ENCODE peak calls at places on chromosomes 3 and 15, in nine cellular contexts. X, F, O, L, C, H, B, E and Z are unnamed samples.

GRCh38 chr3:23161896-23162570 is 41.1 kb upstream of the UBE2E2 start:
- DNase-seq in X (no peak), H (no peak), E (peak; percentile 71), O (no peak), F (no peak), L (no peak), B (no peak), C (no peak), Z (no peak)

GRCh38 chr3:105387122-105387751 is 20.5 kb downstream of the ALCAM start:
- DNase-seq in C (no peak), O (no peak), L (no peak), X (no peak), E (peak; percentile 90), F (peak; percentile 93), H (no peak), B (no peak), Z (no peak)

GRCh38 chr15:88275804-88276203 is 19.3 kb upstream of the NTRK3 start:
- DNase-seq in F (no peak), B (no peak), H (no peak), E (no peak), O (no peak), C (no peak), L (no peak), X (no peak), Z (no peak)

GRCh38 chr3:4474683-4475490 is 7.8 kb upstream of the SUMF1 start:
- DNase-seq in E (peak; percentile 77), O (no peak), X (no peak), F (peak; percentile 16), C (no peak), B (no peak), L (peak; percentile 53), H (no peak), Z (no peak)

GRCh38 chr3:108495717-108496116 is 14.7 kb downstream of the MYH15 start:
- DNase-seq in X (no peak), B (no peak), H (no peak), E (no peak), F (no peak), C (no peak), O (no peak), L (no peak), Z (no peak)

GRCh38 chr3:81550415-81550814 is 211.0 kb downstream of the GBE1 start:
- DNase-seq in F (no peak), B (no peak), H (no peak), C (no peak), L (no peak), X (no peak), O (no peak), E (no peak), Z (no peak)

GRCh38 chr3:139447486-139447885 is 28.8 kb downstream of the RBP2 start:
- DNase-seq in L (no peak), F (no peak), H (no peak), C (no peak), X (no peak), E (no peak), B (no peak), O (no peak), Z (no peak)

GRCh38 chr3:195263925-195264575 is 6.9 kb downstream of the XXYLT1 start:
- DNase-seq in F (no peak), L (no peak), X (no peak), H (no peak), O (no peak), B (no peak), E (no peak), C (no peak), Z (no peak)

GRCh38 chr3:126516152-126516935 is 1.2 kb downstream of the UROC1 start:
- DNase-seq in O (no peak), L (peak; percentile 7), E (no peak), C (no peak), F (no peak), X (no peak), H (no peak), B (no peak), Z (no peak)

GRCh38 chr3:117441851-117442250 is 732.3 kb downstream of the TUSC7 start:
- DNase-seq in H (no peak), B (no peak), L (no peak), C (no peak), X (no peak), F (no peak), O (no peak), E (no peak), Z (no peak)

GRCh38 chr3:100516843-100517242 is 24.4 kb downstream of the TMEM45A start:
- DNase-seq in O (no peak), F (no peak), H (no peak), X (no peak), C (no peak), B (no peak), L (no peak), E (no peak), Z (no peak)

GRCh38 chr15:51128701-51129100 is 34.0 kb upstream of the TNFAIP8L3 start:
- DNase-seq in F (no peak), L (no peak), E (peak; percentile 15), B (no peak), H (no peak), C (no peak), O (no peak), X (no peak), Z (no peak)

GRCh38 chr15:73930371-73930770 is 4.1 kb downstream of the LOXL1 start:
- DNase-seq in C (no peak), F (no peak), B (no peak), L (peak; percentile 81), O (no peak), X (no peak), E (peak; percentile 85), H (no peak), Z (no peak)

GRCh38 chr3:130903412-130903908 is 9.6 kb downstream of the ATP2C1 start:
- DNase-seq in F (no peak), L (no peak), C (no peak), H (no peak), E (no peak), B (no peak), O (no peak), X (no peak), Z (no peak)

GRCh38 chr3:178318957-178319528 is 217.2 kb upstream of the KCNMB2 start:
- DNase-seq in B (no peak), H (no peak), X (no peak), O (no peak), E (peak; percentile 25), L (no peak), F (no peak), C (no peak), Z (no peak)

GRCh38 chr3:152403632-152404066 is 134.9 kb downstream of the MBNL1 start:
- DNase-seq in F (no peak), L (peak; percentile 86), E (no peak), X (no peak), O (no peak), C (no peak), B (peak; percentile 80), H (no peak), Z (peak; percentile 80)

GRCh38 chr15:91114301-91114700 is 14.2 kb downstream of the SV2B start:
- DNase-seq in C (no peak), H (no peak), E (no peak), F (no peak), B (no peak), X (no peak), L (no peak), O (no peak), Z (no peak)

GRCh38 chr3:171309906-171310359 is 150.3 kb downstream of the TNIK start:
- DNase-seq in X (no peak), O (no peak), E (peak; percentile 59), L (no peak), F (peak; percentile 3), C (no peak), H (no peak), B (no peak), Z (no peak)

GRCh38 chr15:89654847-89655805 is at the start of gene KIF7:
- DNase-seq in H (no peak), E (peak; percentile 16), C (no peak), L (no peak), B (no peak), X (no peak), O (peak; percentile 27), F (peak; percentile 42), Z (peak; percentile 63)

GRCh38 chr3:100893108-100893507 is 100.1 kb downstream of the ABI3BP start:
- DNase-seq in H (no peak), L (peak; percentile 35), X (no peak), C (no peak), B (peak; percentile 43), F (no peak), O (no peak), E (no peak), Z (no peak)

GRCh38 chr3:12479919-12480425 is 4.3 kb upstream of the TSEN2 start:
- DNase-seq in H (no peak), L (no peak), O (peak; percentile 15), B (no peak), X (no peak), E (peak; percentile 53), C (no peak), F (peak; percentile 58), Z (no peak)

GRCh38 chr3:136862611-136862951 is 573 bp downstream of the NCK1 start:
- DNase-seq in C (no peak), B (peak; percentile 52), E (peak; percentile 77), O (peak; percentile 60), F (peak; percentile 75), L (peak; percentile 54), H (no peak), X (no peak), Z (peak; percentile 84)

GRCh38 chr15:59532770-59533379 is 78.7 kb upstream of the GCNT3 start:
- DNase-seq in X (no peak), B (no peak), L (no peak), F (peak; percentile 76), C (no peak), H (no peak), E (peak; percentile 70), O (peak; percentile 60), Z (no peak)

GRCh38 chr3:99319961-99320360 is 318.4 kb upstream of the COL8A1 start:
- DNase-seq in F (no peak), C (no peak), B (no peak), L (no peak), O (no peak), E (peak; percentile 79), X (no peak), H (no peak), Z (no peak)

GRCh38 chr15:74179101-74179841 is 5.8 kb downstream of the ISLR start:
- DNase-seq in X (no peak), H (no peak), F (peak; percentile 76), B (peak; percentile 58), L (peak; percentile 88), E (peak; percentile 92), C (no peak), O (no peak), Z (peak; percentile 86)

GRCh38 chr3:42489116-42489936 is 13.1 kb upstream of the VIPR1 start:
- DNase-seq in F (no peak), O (no peak), E (no peak), X (no peak), H (no peak), C (no peak), L (no peak), B (no peak), Z (peak; percentile 50)